ENCODE peak calls at places on chromosomes 3 and 15, in seven cellular contexts. C is HCT116, T is HL-60, O is suprapubic skin, U is stomach, Z is Panc1, K is sigmoid colon. F is an unnamed sample.

GRCh38 chr15:59333401-59334062 is 39.1 kb downstream of the MYO1E start:
- DNase-seq in T (no peak), Z (no peak), K (no peak), U (no peak), O (no peak), C (no peak), F (no peak)

GRCh38 chr3:102087236-102087635 is 237.9 kb downstream of the NFKBIZ start:
- DNase-seq in T (no peak), Z (no peak), O (no peak), K (no peak), C (no peak), U (no peak), F (no peak)

GRCh38 chr3:27360113-27361078 is 8.8 kb downstream of the NEK10 start:
- DNase-seq in C (no peak), O (no peak), U (peak), T (no peak), Z (peak), K (no peak), F (no peak)

GRCh38 chr3:164539215-164539614 is 539.1 kb downstream of the SI start:
- DNase-seq in U (no peak), Z (no peak), K (no peak), C (no peak), O (no peak), T (no peak), F (no peak)

GRCh38 chr15:84736375-84736774 is 12.0 kb upstream of the ZNF592 start:
- DNase-seq in Z (no peak), C (no peak), T (no peak), O (peak), U (no peak), K (no peak), F (no peak)

GRCh38 chr3:34567266-34567665 is 768.8 kb downstream of the PDCD6IP start:
- DNase-seq in C (no peak), T (no peak), U (no peak), K (no peak), Z (no peak), O (no peak), F (no peak)

GRCh38 chr3:127411083-127411727 is 123.4 kb upstream of the PRR20G start:
- DNase-seq in C (no peak), T (no peak), K (peak), U (no peak), Z (no peak), O (no peak), F (no peak)

GRCh38 chr3:78337801-78338211 is 1297.9 kb downstream of the ROBO2 start:
- DNase-seq in C (no peak), T (no peak), Z (no peak), O (no peak), U (no peak), K (no peak), F (no peak)

GRCh38 chr15:96359772-96360498 is 29.4 kb downstream of the NR2F2 start:
- DNase-seq in U (peak), T (no peak), C (no peak), K (no peak), Z (no peak), O (no peak), F (peak)

GRCh38 chr3:81554348-81554747 is 207.1 kb downstream of the GBE1 start:
- DNase-seq in T (no peak), U (no peak), K (no peak), Z (no peak), C (no peak), O (no peak), F (no peak)

GRCh38 chr3:65914032-65914739 is 124.5 kb downstream of the MAGI1 start:
- DNase-seq in Z (no peak), O (no peak), C (no peak), U (no peak), T (no peak), K (no peak), F (no peak)

GRCh38 chr3:135456182-135456790 is 509.2 kb upstream of the PPP2R3A start:
- DNase-seq in Z (no peak), K (no peak), T (no peak), O (no peak), C (no peak), U (no peak), F (peak)

GRCh38 chr15:71096676-71097075 is 18.6 kb upstream of the THSD4 start:
- DNase-seq in K (no peak), T (no peak), U (no peak), O (no peak), Z (no peak), C (no peak), F (no peak)

GRCh38 chr3:52373676-52374075 is 57.6 kb downstream of the DNAH1 start:
- DNase-seq in C (no peak), O (no peak), U (no peak), T (no peak), K (no peak), Z (no peak), F (no peak)

GRCh38 chr3:98846101-98846500 is 55.4 kb downstream of the DCBLD2 start:
- DNase-seq in Z (no peak), T (no peak), C (no peak), U (no peak), O (no peak), K (no peak), F (no peak)

GRCh38 chr3:46417841-46418611 is 11.0 kb downstream of the CCRL2 start:
- DNase-seq in O (no peak), Z (no peak), K (no peak), C (no peak), U (no peak), T (no peak), F (peak)

GRCh38 chr15:39788108-39788507 is 5.5 kb upstream of the FSIP1 start:
- DNase-seq in O (no peak), T (no peak), Z (no peak), C (no peak), U (no peak), K (no peak), F (no peak)

DNA sequence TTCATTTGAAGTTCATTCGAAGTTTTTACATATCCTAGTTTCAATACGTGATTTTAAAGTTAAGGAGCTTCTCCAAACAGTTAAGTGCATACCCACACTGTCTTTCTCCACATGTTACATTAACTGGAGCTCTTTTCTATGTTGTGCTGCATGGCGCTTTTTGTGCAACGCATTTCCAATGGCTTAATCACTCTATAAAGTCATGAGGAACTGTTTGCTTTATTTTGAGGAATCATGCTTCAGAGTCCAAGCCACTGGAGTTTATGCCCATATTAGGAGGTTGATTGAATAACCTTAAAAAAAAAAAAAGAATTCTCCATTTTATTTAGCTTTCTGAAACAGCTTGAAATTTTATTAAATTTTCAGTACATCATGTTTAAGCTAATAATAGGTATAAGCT is 109.4 kb upstream of the MBNL1 start:
- DNase-seq in U (no peak), O (no peak), K (no peak), Z (peak), T (no peak), C (no peak), F (no peak)
- TF ChIP-seq POLR2AphosphoS5 in U (peak), O (no peak), K (peak), Z (no peak), T (no peak), C (no peak), F (no peak)

DNA sequence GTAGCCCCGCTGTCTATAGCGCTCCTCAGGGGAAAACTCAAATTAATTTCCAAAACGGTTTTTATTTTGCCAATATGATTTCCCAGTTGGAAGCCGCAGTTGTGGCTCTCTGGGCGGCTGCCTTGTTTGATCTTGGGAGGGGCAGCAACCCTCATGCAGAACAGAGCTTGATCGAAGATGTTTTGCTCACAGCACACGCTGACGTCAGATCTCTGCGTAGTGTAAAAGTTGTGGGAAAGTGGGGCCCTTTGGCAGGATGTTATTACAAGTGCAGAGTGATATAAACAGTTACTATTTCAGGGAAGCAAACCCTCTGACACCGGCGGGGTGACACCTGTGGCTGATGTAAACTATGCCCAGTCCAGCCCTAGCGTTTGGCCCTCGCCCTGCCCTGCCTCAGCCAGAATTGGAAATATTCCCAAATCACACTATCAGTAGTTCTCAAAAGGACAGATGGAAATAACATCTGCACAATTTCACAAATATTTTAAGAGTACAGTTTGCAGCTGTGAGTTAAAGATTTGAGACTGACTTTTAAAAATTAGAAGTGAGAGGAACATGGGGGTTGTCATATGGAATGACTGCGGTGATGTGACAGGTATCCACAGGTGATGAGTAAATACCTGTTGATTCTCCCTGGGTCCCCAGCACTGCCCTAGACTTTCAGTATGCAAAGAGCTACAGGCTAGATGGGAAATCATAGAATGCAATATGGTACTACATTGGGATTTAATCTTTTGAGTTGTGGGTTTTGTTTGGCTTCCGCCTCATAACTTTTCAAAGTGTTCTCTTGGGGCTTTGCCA is 1.7 kb downstream of the SYNM start:
- DNase-seq in Z (no peak), O (no peak), K (peak), T (no peak), C (no peak), U (no peak), F (no peak)
- H3K4me3 ChIP-seq in Z (peak), O (peak), K (peak), T (no peak), C (no peak), U (peak), F (peak)

GRCh38 chr15:31387483-31388118 is 61.0 kb downstream of the KLF13 start:
- DNase-seq in U (peak), K (peak), Z (no peak), C (no peak), T (no peak), O (peak), F (peak)
- TF ChIP-seq POLR2AphosphoS5 in U (no peak), K (peak), Z (no peak), C (no peak), T (no peak), O (no peak), F (no peak)

GRCh38 chr3:187315872-187316271 is 24.3 kb upstream of the MASP1 start:
- DNase-seq in Z (no peak), U (no peak), C (no peak), O (no peak), K (no peak), T (no peak), F (no peak)

GRCh38 chr3:187314176-187314575 is 22.6 kb upstream of the MASP1 start:
- DNase-seq in U (no peak), K (no peak), C (no peak), Z (no peak), O (no peak), T (no peak), F (no peak)

GRCh38 chr3:187319699-187320302 is 28.3 kb upstream of the MASP1 start:
- DNase-seq in T (peak), O (peak), U (peak), K (peak), C (peak), Z (peak), F (peak)

GRCh38 chr3:187321766-187322165 is 30.2 kb upstream of the MASP1 start:
- DNase-seq in U (no peak), K (no peak), T (no peak), C (no peak), Z (no peak), O (no peak), F (no peak)

GRCh38 chr3:187318819-187319616 is 27.5 kb upstream of the MASP1 start:
- DNase-seq in O (no peak), C (peak), U (peak), Z (no peak), T (peak), K (no peak), F (no peak)
- H3K4me3 ChIP-seq in O (peak), C (peak), U (peak), Z (peak), T (no peak), K (peak), F (peak)

DNA sequence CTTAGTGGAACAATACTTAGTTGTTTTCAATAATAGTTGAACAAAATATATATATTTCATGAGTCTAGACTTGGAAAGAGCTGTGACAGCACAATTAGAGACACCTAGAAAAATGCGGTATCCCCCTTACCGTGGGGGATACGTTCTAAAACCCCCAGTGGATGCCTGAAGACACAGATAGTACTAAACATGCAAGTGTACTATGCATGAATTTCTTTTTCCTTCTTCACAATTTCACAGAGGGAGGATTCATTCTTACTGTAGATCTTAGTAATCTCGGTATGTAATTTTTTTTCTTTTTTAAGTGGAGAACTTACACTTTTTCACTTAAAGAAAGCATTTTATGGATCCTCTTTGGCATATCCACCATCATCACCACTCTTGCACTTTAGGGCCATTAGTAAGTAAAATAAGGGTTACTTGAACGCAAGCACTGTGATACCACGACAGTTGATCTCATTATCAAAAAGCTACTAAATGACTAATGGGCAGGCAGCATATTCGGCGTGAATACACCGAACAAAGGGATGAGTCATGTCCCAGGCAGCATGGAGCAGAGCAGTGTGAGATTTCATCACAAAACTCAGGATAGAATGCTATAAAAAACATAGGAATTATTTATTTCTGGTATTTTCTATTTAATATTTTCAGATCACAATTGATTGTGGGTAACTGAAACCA is 72.3 kb upstream of the ZNF280D start:
- DNase-seq in K (no peak), O (no peak), U (no peak), Z (peak), C (peak), T (no peak), F (no peak)
- TF ChIP-seq POLR2AphosphoS5 in K (no peak), O (no peak), U (no peak), Z (no peak), C (no peak), T (no peak), F (no peak)

F was measured in upper lobe of left lung.